ENCODE peak calls at places on chromosomes 4 and X, in nine cellular contexts. C is breast epithelium, I is GM23338, B is HCT116, A is spleen, E is GM12891, J is H1, Y is esophagus muscularis mucosa, Z is prostate gland. G is an unnamed sample.

GRCh38 chrX:48761674-48762471 is at the start of gene GLOD5:
- DNase-seq in I (peak), E (no peak), B (peak), A (no peak), Z (peak), C (peak), J (peak), Y (no peak), G (peak)

GRCh38 chr4:140856692-140857091 is 100.5 kb upstream of the TBC1D9 start:
- DNase-seq in I (peak), E (no peak), J (no peak), A (no peak), B (peak), C (peak), Z (no peak), Y (no peak), G (no peak)

GRCh38 chrX:112849010-112849409 is 8.4 kb upstream of the AMOT start:
- DNase-seq in B (no peak), Y (no peak), E (no peak), I (no peak), Z (no peak), J (no peak), C (no peak), A (no peak), G (no peak)

GRCh38 chr4:55865228-55865806 is 11.9 kb downstream of the EXOC1 start:
- DNase-seq in E (no peak), Z (no peak), A (no peak), B (no peak), I (no peak), J (no peak), C (no peak), Y (no peak), G (no peak)

GRCh38 chrX:154443479-154443910 is 446 bp upstream of the FAM50A start:
- DNase-seq in Z (no peak), C (no peak), B (no peak), J (no peak), Y (no peak), E (no peak), I (peak), A (no peak), G (no peak)

GRCh38 chr4:71472946-71473345 is 134.1 kb downstream of the SLC4A4 start:
- DNase-seq in I (no peak), A (no peak), E (no peak), Z (no peak), Y (no peak), B (no peak), J (no peak), C (no peak), G (no peak)

GRCh38 chrX:81537723-81538122 is 335.8 kb downstream of the SH3BGRL start:
- DNase-seq in Z (no peak), I (no peak), B (no peak), C (no peak), Y (no peak), E (no peak), J (no peak), A (no peak), G (no peak)

GRCh38 chrX:11952176-11952720 is 186.0 kb upstream of the FRMPD4 start:
- DNase-seq in I (no peak), A (no peak), Y (no peak), E (no peak), Z (no peak), B (no peak), J (no peak), C (no peak), G (no peak)

GRCh38 chr4:168509786-168510185 is 12.9 kb downstream of the PALLD start:
- DNase-seq in C (no peak), Y (no peak), Z (no peak), B (no peak), A (no peak), E (no peak), J (no peak), I (no peak), G (no peak)

GRCh38 chr4:148998719-148999118 is 556.5 kb upstream of the NR3C2 start:
- DNase-seq in J (peak), A (no peak), Y (no peak), C (no peak), E (no peak), B (peak), Z (no peak), I (peak), G (no peak)

GRCh38 chr4:52051615-52052474 is 741 bp downstream of the SPATA18 start:
- DNase-seq in Y (peak), A (peak), I (peak), E (peak), Z (peak), B (no peak), C (peak), J (peak), G (peak)

GRCh38 chrX:106742831-106743230 is 16.3 kb downstream of the RNF128 start:
- DNase-seq in C (no peak), J (no peak), B (no peak), I (no peak), Z (no peak), E (no peak), A (no peak), Y (no peak), G (no peak)

GRCh38 chrX:132615396-132616131 is 126.7 kb upstream of the MBNL3 start:
- DNase-seq in A (no peak), C (no peak), I (peak), B (peak), Y (no peak), E (no peak), J (peak), Z (peak), G (no peak)

GRCh38 chr4:85107553-85107952 is 141.1 kb upstream of the WDFY3 start:
- DNase-seq in J (no peak), A (no peak), C (peak), B (no peak), I (no peak), Y (no peak), E (no peak), Z (no peak), G (no peak)

GRCh38 chrX:10233173-10233572 is 76.4 kb downstream of the CLCN4 start:
- DNase-seq in B (no peak), E (no peak), J (no peak), A (no peak), C (no peak), Y (no peak), Z (no peak), I (no peak), G (no peak)

GRCh38 chrX:135981662-135982061 is 3.6 kb upstream of the SLC9A6 start:
- DNase-seq in A (no peak), Z (no peak), Y (no peak), I (no peak), J (no peak), B (no peak), E (no peak), C (no peak), G (no peak)

GRCh38 chr4:138242076-138242829 is at the start of gene SLC7A11:
- DNase-seq in C (peak), B (peak), E (peak), J (peak), I (peak), Z (peak), Y (no peak), A (no peak), G (no peak)
- TF ChIP-seq POLR2AphosphoS5 in C (peak), B (peak), E (peak), J (peak), I (peak), Z (peak), Y (peak), A (peak), G (peak)

DNA sequence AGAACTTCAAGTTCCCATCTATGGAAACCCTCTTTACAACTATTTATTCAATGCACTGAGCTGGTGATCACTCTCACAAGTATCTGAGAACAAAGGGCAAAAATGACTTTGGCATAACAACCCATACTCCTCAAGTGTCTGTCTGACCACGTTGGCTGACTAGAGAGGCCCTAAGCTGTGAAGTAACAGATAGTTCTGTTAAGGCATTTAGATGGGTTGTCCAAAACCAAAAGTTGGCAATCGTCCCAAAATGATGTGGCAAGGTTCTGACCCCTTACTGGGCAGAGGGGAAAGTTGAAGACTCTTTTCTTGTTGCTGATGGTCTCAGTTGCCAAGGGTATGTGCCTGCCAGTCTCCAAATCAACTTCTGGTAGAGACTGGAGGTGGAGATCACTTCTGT is 524.8 kb downstream of the PPARGC1A start:
- DNase-seq in I (no peak), J (no peak), E (no peak), A (no peak), Z (no peak), C (no peak), Y (no peak), B (no peak), G (no peak)
- TF ChIP-seq POLR2AphosphoS5 in I (no peak), J (no peak), E (no peak), A (no peak), Z (no peak), C (no peak), Y (no peak), B (no peak), G (no peak)

GRCh38 chr4:42501624-42502401 is 104.5 kb downstream of the SHISA3 start:
- DNase-seq in I (peak), E (no peak), B (no peak), C (no peak), Y (no peak), Z (no peak), J (no peak), A (no peak), G (no peak)
- TF ChIP-seq POLR2AphosphoS5 in I (no peak), E (no peak), B (no peak), C (no peak), Y (no peak), Z (no peak), J (no peak), A (no peak), G (no peak)

GRCh38 chr4:59200992-59201391 is 1999.1 kb upstream of the ADGRL3 start:
- DNase-seq in E (no peak), C (no peak), Z (no peak), J (no peak), B (no peak), Y (no peak), A (no peak), I (no peak), G (no peak)

GRCh38 chr4:59195867-59196266 is 2004.3 kb upstream of the ADGRL3 start:
- DNase-seq in B (no peak), I (no peak), E (no peak), A (no peak), C (no peak), Y (no peak), Z (no peak), J (no peak), G (no peak)
- TF ChIP-seq POLR2AphosphoS5 in B (no peak), I (no peak), E (no peak), A (no peak), C (no peak), Y (no peak), Z (no peak), J (no peak), G (no peak)

G was measured in upper lobe of left lung.